ENCODE peak calls at places on chromosome 1, in four cellular contexts. Y, G, P and I are unnamed samples.

GRCh38 chr1:210328032-210328745 is 513 bp upstream of the HHAT start:
- DNase-seq in Y (no peak), G (no peak), P (no peak), I (no peak)

GRCh38 chr1:26336477-26337205 is 17.3 kb downstream of the CRYBG2 start:
- DNase-seq in Y (peak; percentile 63), G (peak; percentile 96), P (no peak), I (peak; percentile 90)

GRCh38 chr1:22250724-22251123 is 107.8 kb upstream of the WNT4 start:
- DNase-seq in Y (no peak), G (no peak), P (no peak), I (no peak)

GRCh38 chr1:199720496-199720895 is 307.0 kb upstream of the NR5A2 start:
- DNase-seq in Y (no peak), G (no peak), P (no peak), I (no peak)

GRCh38 chr1:59292557-59292956 is 4.3 kb upstream of the FGGY start:
- DNase-seq in Y (peak; percentile 94), G (no peak), P (no peak), I (no peak)

GRCh38 chr1:60922304-60922703 is 160.1 kb upstream of the NFIA start:
- DNase-seq in Y (no peak), G (no peak), P (no peak), I (no peak)

GRCh38 chr1:200518524-200518923 is 102.0 kb downstream of the KIF14 start:
- DNase-seq in Y (no peak), G (no peak), P (no peak), I (no peak)

GRCh38 chr1:156012051-156012817 is 8.5 kb downstream of the SSR2 start:
- DNase-seq in Y (no peak), G (no peak), P (no peak), I (no peak)

GRCh38 chr1:167052389-167052788 is 37.8 kb downstream of the GPA33 start:
- DNase-seq in Y (peak; percentile 4), G (no peak), P (no peak), I (no peak)
- TF ChIP-seq CTCF in Y (peak; percentile 25), G (peak; percentile 15), P (peak; percentile 46), I (no peak)

GRCh38 chr1:52059326-52059725 is 3.2 kb downstream of the BTF3L4 start:
- DNase-seq in Y (no peak), G (no peak), P (no peak), I (no peak)

GRCh38 chr1:52057245-52057644 is 1.1 kb downstream of the BTF3L4 start:
- DNase-seq in Y (peak; percentile 42), G (no peak), P (no peak), I (no peak)

GRCh38 chr1:52056937-52057231 is 789 bp downstream of the BTF3L4 start:
- DNase-seq in Y (no peak), G (no peak), P (no peak), I (no peak)

GRCh38 chr1:52056110-52056936 is at the start of gene BTF3L4:
- DNase-seq in Y (peak; percentile 89), G (peak; percentile 99), P (peak; percentile 74), I (peak; percentile 90)

DNA sequence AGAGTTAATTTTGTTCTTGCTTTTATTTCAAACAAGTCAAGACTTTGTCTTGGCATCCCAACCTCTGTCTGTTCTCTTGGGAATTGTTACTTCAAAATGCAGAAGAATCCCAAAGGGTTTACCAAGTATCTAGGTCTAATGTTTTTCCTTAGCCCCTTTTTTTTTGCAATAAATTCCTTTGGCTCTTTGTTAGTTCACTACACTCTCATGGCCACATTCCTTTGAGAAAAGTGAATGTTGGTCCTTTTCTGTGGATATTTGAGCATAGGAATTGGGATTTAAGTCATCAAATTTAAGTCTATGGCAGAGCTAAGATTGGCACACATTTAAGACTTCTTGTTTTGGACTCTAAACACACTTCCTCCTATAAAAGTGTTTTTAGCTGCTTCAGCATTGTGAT is 1.8 kb downstream of the BTF3L4 start:
- DNase-seq in Y (no peak), G (no peak), P (no peak), I (no peak)
- H3K27ac ChIP-seq in Y (peak overlapping the region; percentile 98), G (no peak overlapping the region), P (no peak overlapping the region), I (no peak overlapping the region)

DNA sequence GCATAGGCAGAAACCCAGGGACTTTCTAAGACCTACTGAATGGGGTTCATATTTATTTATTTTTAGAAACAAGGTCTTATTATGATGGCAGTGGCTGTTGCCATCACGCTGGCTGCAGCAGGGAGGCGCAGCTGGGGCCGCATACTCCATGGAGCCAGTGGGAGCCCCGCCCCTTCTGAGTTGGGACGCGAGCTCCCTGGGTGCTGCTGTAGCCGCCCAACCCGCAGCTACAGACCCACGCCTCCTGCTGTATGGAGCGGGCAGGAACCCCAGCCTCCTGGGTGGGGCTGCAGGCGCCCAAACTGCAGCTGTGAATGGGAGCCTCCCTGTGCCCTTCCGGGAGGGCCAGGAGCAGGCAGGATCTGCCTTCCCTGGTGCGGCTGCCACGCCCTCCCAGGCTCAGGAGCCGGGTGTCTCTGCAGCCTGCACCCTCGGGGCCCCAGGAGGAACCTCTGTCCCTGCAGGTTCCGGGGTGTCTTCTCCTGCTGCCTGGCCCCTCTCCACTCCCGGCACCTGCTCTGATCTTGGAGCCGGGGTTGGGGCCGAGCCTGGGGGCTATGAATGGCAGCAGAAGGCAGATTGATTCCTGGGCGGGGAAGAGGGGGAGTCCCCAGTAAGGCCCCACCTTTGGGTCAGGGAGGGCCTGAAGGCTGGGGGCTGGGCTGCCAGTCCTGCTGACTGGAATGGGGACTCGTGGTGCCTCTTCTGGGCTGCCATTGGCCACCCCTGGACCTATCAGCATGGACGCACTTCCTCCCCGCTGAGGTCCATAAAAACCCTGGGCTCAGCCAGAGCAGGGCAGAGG is 66.5 kb upstream of the LRRN2 start:
- DNase-seq in Y (no peak), G (no peak), P (no peak), I (no peak)
- TF ChIP-seq CTCF in Y (no peak), G (no peak), P (no peak), I (no peak)

GRCh38 chr1:234647758-234648157 is 37.8 kb upstream of the IRF2BP2 start:
- DNase-seq in Y (no peak), G (no peak), P (no peak), I (no peak)
- H3K27ac ChIP-seq in Y (no peak overlapping the region), G (no peak overlapping the region), P (no peak overlapping the region), I (no peak overlapping the region)